ENCODE peak calls at places on chromosome 13, in five cellular contexts. W is astrocyte, U is transverse colon, E is tibial nerve, L is heart right ventricle. X is an unnamed sample.

GRCh38 chr13:20353973-20354372 is 121.9 kb upstream of the GJB6 start:
- DNase-seq in W (peak; percentile 62), U (no peak), L (no peak), E (no peak), X (no peak)

GRCh38 chr13:71811344-71811743 is 55.7 kb downstream of the DACH1 start:
- DNase-seq in U (no peak), L (no peak), W (no peak), E (no peak), X (no peak)

GRCh38 chr13:67619346-67619745 is 389.2 kb upstream of the PCDH9 start:
- DNase-seq in L (no peak), E (no peak), W (peak; percentile 78), U (no peak), X (no peak)

GRCh38 chr13:46992383-46992952 is 95.6 kb upstream of the HTR2A start:
- DNase-seq in U (no peak), L (no peak), E (no peak), W (no peak), X (no peak)

GRCh38 chr13:84430015-84430414 is 547.7 kb upstream of the SLITRK1 start:
- DNase-seq in L (no peak), U (no peak), W (peak; percentile 86), E (no peak), X (no peak)

GRCh38 chr13:110913322-110913721 is 1.5 kb downstream of the ANKRD10 start:
- DNase-seq in W (peak; percentile 20), U (peak; percentile 76), L (no peak), E (no peak), X (peak; percentile 33)

GRCh38 chr13:77584111-77584510 is 48.6 kb downstream of the SCEL start:
- DNase-seq in E (no peak), L (no peak), W (no peak), U (no peak), X (no peak)

GRCh38 chr13:110341445-110342247 is 34.6 kb downstream of the COL4A2 start:
- DNase-seq in E (no peak), W (peak; percentile 60), U (no peak), L (peak; percentile 68), X (no peak)

GRCh38 chr13:71759506-71760225 is 107.3 kb downstream of the DACH1 start:
- DNase-seq in W (peak; percentile 29), L (no peak), U (no peak), E (no peak), X (no peak)

GRCh38 chr13:106088094-106088493 is 447.4 kb downstream of the EFNB2 start:
- DNase-seq in U (no peak), L (no peak), E (no peak), W (peak; percentile 83), X (no peak)

GRCh38 chr13:28778308-28779215 is 41.6 kb upstream of the MTUS2 start:
- DNase-seq in U (no peak), E (no peak), L (no peak), W (no peak), X (no peak)

GRCh38 chr13:42574011-42574410 is at the start of gene TNFSF11:
- DNase-seq in L (no peak), U (no peak), W (no peak), E (no peak), X (no peak)

GRCh38 chr13:62320129-62320724 is 904.6 kb upstream of the PCDH20 start:
- DNase-seq in W (peak; percentile 33), E (no peak), L (no peak), U (no peak), X (no peak)

GRCh38 chr13:48185018-48185417 is 48.0 kb upstream of the ITM2B start:
- DNase-seq in E (no peak), W (no peak), L (no peak), U (no peak), X (no peak)

GRCh38 chr13:39892731-39893293 is 237.3 kb downstream of the COG6 start:
- DNase-seq in E (no peak), L (peak; percentile 59), U (no peak), W (no peak), X (no peak)

GRCh38 chr13:83272076-83272475 is 610.2 kb downstream of the SLITRK1 start:
- DNase-seq in W (no peak), E (no peak), L (no peak), U (no peak), X (no peak)

GRCh38 chr13:20489185-20489820 is 36.4 kb downstream of the CRYL1 start:
- DNase-seq in L (no peak), U (peak; percentile 52), E (peak; percentile 50), W (no peak), X (peak; percentile 49)

GRCh38 chr13:43284162-43284561 is 260.8 kb downstream of the DNAJC15 start:
- DNase-seq in E (no peak), W (peak; percentile 76), L (no peak), U (no peak), X (no peak)

GRCh38 chr13:73857106-73857505 is 277.1 kb downstream of the KLF12 start:
- DNase-seq in L (no peak), W (no peak), E (no peak), U (no peak), X (no peak)

GRCh38 chr13:73428706-73429105 is 369.9 kb downstream of the KLF5 start:
- DNase-seq in L (no peak), U (no peak), E (no peak), W (no peak), X (no peak)

GRCh38 chr13:30615851-30616311 is 1.8 kb upstream of the USPL1 start:
- DNase-seq in L (no peak), W (peak; percentile 24), E (peak; percentile 31), U (no peak), X (no peak)

GRCh38 chr13:19023115-19023514 is 158.5 kb downstream of the TUBA3C start:
- DNase-seq in L (no peak), U (no peak), E (no peak), W (no peak), X (no peak)

GRCh38 chr13:51955281-51955771 is 55.9 kb downstream of the ATP7B start:
- DNase-seq in U (peak; percentile 73), L (no peak), E (no peak), W (no peak), X (no peak)

GRCh38 chr13:111652676-111653075 is 332.2 kb downstream of the TEX29 start:
- DNase-seq in U (no peak), L (no peak), W (no peak), E (no peak), X (no peak)

GRCh38 chr13:40317980-40318327 is 348.5 kb downstream of the FOXO1 start:
- DNase-seq in W (no peak), E (no peak), U (no peak), L (no peak), X (no peak)

GRCh38 chr13:28522871-28523270 is 27.9 kb upstream of the FLT1 start:
- DNase-seq in W (no peak), E (no peak), U (no peak), L (no peak), X (no peak)

GRCh38 chr13:111423168-111423785 is 102.8 kb downstream of the TEX29 start:
- DNase-seq in W (no peak), U (no peak), L (no peak), E (no peak), X (no peak)

GRCh38 chr13:111855016-111855590 is 211.8 kb upstream of the SOX1 start:
- DNase-seq in E (no peak), W (no peak), U (no peak), L (no peak), X (no peak)

GRCh38 chr13:51697855-51698254 is 106.1 kb downstream of the DHRS12 start:
- DNase-seq in U (no peak), W (no peak), L (no peak), E (no peak), X (no peak)

GRCh38 chr13:33154911-33155310 is 130.6 kb downstream of the STARD13 start:
- DNase-seq in E (no peak), W (no peak), L (no peak), U (no peak), X (no peak)
- H3K27ac ChIP-seq in E (no peak overlapping the region), W (peak overlapping the region; percentile 84), L (peak overlapping the region; percentile 18), U (no peak overlapping the region), X (no peak overlapping the region)

DNA sequence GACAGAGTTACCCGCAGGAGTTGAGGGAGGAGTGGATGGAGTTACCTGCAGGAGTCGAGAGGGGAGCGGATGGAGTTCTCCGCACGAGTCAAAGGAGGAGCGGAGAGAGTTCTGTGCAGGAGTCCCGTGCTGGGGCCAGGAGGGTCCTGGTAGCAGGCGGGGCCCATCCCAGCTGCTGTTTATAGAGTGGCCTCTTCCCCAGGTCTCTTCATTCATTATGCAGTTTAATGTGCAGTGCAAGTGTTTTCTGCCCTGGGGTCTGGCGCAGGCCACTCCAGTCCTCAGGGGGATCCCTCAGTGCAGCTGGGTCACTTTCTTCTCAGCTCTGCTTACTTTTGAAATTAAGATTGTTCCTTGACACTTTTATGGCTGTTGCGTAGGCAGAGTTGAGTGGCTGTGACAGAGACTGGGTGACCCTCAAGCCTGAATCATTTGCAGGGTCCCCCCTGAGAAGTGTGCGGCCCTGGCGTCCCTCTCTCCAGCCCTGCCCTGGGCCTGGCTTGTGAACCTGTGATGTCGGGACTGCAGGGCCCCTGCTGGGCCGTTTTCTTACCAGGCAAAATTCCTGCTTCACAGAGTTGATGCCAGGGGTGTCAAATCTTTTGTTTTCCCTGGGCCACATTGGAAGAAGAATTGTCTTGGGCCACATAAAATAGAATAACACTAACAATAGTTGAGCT is 17.9 kb downstream of the TFDP1 start:
- DNase-seq in U (no peak), W (no peak), L (no peak), E (no peak), X (no peak)
- H3K36me3 ChIP-seq in U (no peaks in the 10 kb centered on the region), W (peaks cover 10% of the 10 kb centered on the region), L (peaks cover 31% of the 10 kb centered on the region), E (peaks cover 54% of the 10 kb centered on the region), X (peaks cover 56% of the 10 kb centered on the region)

GRCh38 chr13:100106705-100107104 is 17.8 kb downstream of the PCCA start:
- DNase-seq in W (no peak), L (no peak), E (no peak), U (no peak), X (no peak)
- TF ChIP-seq CTCF in W (no peak), L (no peak), E (no peak), U (no peak), X (no peak)

DNA sequence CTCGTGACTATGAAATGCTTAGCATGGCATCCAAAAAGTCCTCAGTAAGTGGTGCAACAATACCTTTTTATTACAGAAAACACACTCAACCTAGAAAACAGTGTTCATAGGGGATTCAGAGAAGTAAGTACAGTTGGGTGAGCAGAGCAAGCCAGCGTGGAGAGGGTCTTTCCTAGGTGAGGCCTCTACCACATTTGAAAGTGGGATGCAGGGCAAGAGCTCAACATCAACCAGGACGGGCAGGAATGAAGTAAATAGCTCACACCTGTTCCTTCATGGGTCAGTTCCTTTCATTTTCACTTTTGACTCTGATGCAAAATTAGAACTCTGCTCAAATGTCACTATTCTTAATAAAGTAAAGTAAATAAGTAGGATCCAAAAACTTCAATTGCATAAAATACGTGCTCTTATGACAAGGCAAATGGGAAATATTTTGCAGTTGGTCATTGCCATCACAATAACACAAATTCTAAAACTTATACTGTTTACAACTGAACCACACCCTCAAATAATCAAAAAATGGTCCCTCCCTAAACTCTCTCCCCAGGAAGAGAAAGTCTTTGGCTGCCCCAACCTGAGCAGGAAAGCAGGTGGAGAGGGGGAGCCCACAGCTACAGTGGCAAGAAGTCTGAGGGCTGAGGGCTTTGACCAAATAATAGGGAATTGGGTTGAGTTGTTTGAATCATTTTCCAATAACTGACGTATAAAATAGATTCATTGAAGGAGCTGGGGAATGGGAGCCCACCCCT is 20.2 kb downstream of the CHAMP1 start:
- DNase-seq in U (no peak), E (no peak), L (no peak), W (no peak), X (no peak)
- H3K27ac ChIP-seq in U (no peak overlapping the region), E (no peak overlapping the region), L (no peak overlapping the region), W (no peak overlapping the region), X (no peak overlapping the region)